ENCODE peak calls at places on chromosomes 5 and 9, in four cellular contexts. D is A549, X is IMR-90, K is K562. O is an unnamed sample.

GRCh38 chr5:126656397-126657007 is 55.8 kb downstream of the PHAX start:
- DNase-seq in D (peak; percentile 59), X (peak; percentile 57), K (peak; percentile 42), O (peak; percentile 41)

GRCh38 chr5:956941-957729 is 51.5 kb upstream of the NKD2 start:
- DNase-seq in D (peak; percentile 66), K (peak; percentile 48), X (peak; percentile 90), O (peak; percentile 77)

GRCh38 chr5:103469288-103470065 is 93.1 kb downstream of the NUDT12 start:
- DNase-seq in X (peak; percentile 47), K (no peak), D (no peak), O (no peak)

GRCh38 chr9:96449522-96449843 is 486 bp upstream of the HABP4 start:
- DNase-seq in K (no peak), D (no peak), X (no peak), O (no peak)

GRCh38 chr5:10301266-10301665 is 6.4 kb downstream of the CMBL start:
- DNase-seq in K (peak; percentile 66), X (no peak), D (no peak), O (no peak)

GRCh38 chr5:86768699-86769202 is 151.0 kb downstream of the COX7C start:
- DNase-seq in K (no peak), D (no peak), X (no peak), O (no peak)

GRCh38 chr9:73200694-73201432 is 49.2 kb downstream of the ANXA1 start:
- DNase-seq in X (peak; percentile 23), D (peak; percentile 44), K (no peak), O (peak; percentile 33)

GRCh38 chr9:18393340-18394130 is 80.4 kb upstream of the ADAMTSL1 start:
- DNase-seq in D (peak; percentile 88), X (peak; percentile 96), K (no peak), O (peak; percentile 1)

GRCh38 chr5:32170303-32171170 is 3.6 kb downstream of the GOLPH3 start:
- DNase-seq in X (peak; percentile 93), K (no peak), D (peak; percentile 20), O (no peak)

GRCh38 chr9:6216002-6216401 is 395 bp downstream of the IL33 start:
- DNase-seq in D (no peak), X (no peak), K (no peak), O (no peak)

GRCh38 chr9:20728493-20729220 is 44.6 kb downstream of the FOCAD start:
- DNase-seq in D (peak; percentile 6), X (peak; percentile 35), K (no peak), O (no peak)

GRCh38 chr9:108444400-108445358 is 411.1 kb downstream of the ACTL7B start:
- DNase-seq in D (peak; percentile 30), K (no peak), X (peak; percentile 96), O (peak; percentile 72)

GRCh38 chr9:106058460-106058859 is 364.1 kb downstream of the TMEM38B start:
- DNase-seq in X (no peak), D (no peak), K (no peak), O (no peak)

GRCh38 chr5:133967124-133967523 is 1.3 kb downstream of the C5orf15 start:
- DNase-seq in D (no peak), X (no peak), K (no peak), O (no peak)

GRCh38 chr9:27590636-27591035 is 17.4 kb upstream of the C9orf72 start:
- DNase-seq in D (no peak), X (peak; percentile 13), K (no peak), O (no peak)

GRCh38 chr5:68343421-68343826 is 127.9 kb downstream of the PIK3R1 start:
- DNase-seq in K (peak; percentile 45), X (peak; percentile 81), D (peak; percentile 38), O (no peak)

GRCh38 chr9:113446323-113446740 is 17.2 kb upstream of the RGS3 start:
- DNase-seq in K (peak; percentile 31), D (peak; percentile 52), X (peak; percentile 55), O (peak; percentile 47)

GRCh38 chr9:3441197-3441816 is 84.5 kb downstream of the RFX3 start:
- DNase-seq in X (peak; percentile 77), D (peak; percentile 74), K (peak; percentile 10), O (peak; percentile 54)

GRCh38 chr9:18548456-18548855 is 74.5 kb downstream of the ADAMTSL1 start:
- DNase-seq in D (no peak), K (no peak), X (no peak), O (no peak)

GRCh38 chr9:132006657-132007370 is 72.9 kb downstream of the MED27 start:
- DNase-seq in D (no peak), X (peak; percentile 72), K (no peak), O (no peak)

GRCh38 chr5:38453506-38453905 is 102.9 kb downstream of the LIFR start:
- DNase-seq in K (no peak), D (no peak), X (no peak), O (no peak)

GRCh38 chr9:4126184-4126865 is 173.5 kb downstream of the GLIS3 start:
- DNase-seq in D (peak; percentile 50), K (no peak), X (peak; percentile 80), O (no peak)

GRCh38 chr9:115373000-115373709 is 255.2 kb upstream of the TNC start:
- DNase-seq in K (no peak), D (peak; percentile 90), X (peak; percentile 98), O (peak; percentile 35)

GRCh38 chr9:114616684-114617520 is 5.8 kb downstream of the TMEM268 start:
- DNase-seq in D (no peak), K (peak; percentile 52), X (no peak), O (no peak)

GRCh38 chr9:117153021-117153420 is 261.8 kb downstream of the ASTN2 start:
- DNase-seq in D (no peak), K (no peak), X (peak; percentile 57), O (no peak)

GRCh38 chr9:129331772-129332512 is 153.9 kb upstream of the IER5L start:
- DNase-seq in D (no peak), X (no peak), K (no peak), O (no peak)

GRCh38 chr5:84379749-84380148 is 4.9 kb downstream of the EDIL3 start:
- DNase-seq in K (no peak), D (no peak), X (peak; percentile 56), O (no peak)

GRCh38 chr9:129270903-129271431 is 92.9 kb upstream of the IER5L start:
- DNase-seq in D (no peak), X (peak; percentile 44), K (no peak), O (no peak)

GRCh38 chr5:13994606-13995336 is 50.3 kb upstream of the DNAH5 start:
- DNase-seq in X (peak; percentile 94), D (no peak), K (no peak), O (no peak)

GRCh38 chr5:54959673-54960418 is 25.5 kb downstream of the ESM1 start:
- DNase-seq in D (no peak), K (peak; percentile 18), X (no peak), O (peak; percentile 5)

GRCh38 chr5:72160299-72160698 is 53.0 kb downstream of the MAP1B start:
- DNase-seq in K (no peak), D (no peak), X (peak; percentile 99), O (no peak)

GRCh38 chr5:72161951-72162350 is 54.7 kb downstream of the MAP1B start:
- DNase-seq in X (no peak), D (no peak), K (no peak), O (no peak)

GRCh38 chr5:72163349-72163983 is 56.2 kb downstream of the MAP1B start:
- DNase-seq in D (no peak), K (no peak), X (no peak), O (no peak)

GRCh38 chr5:72159501-72159911 is 52.2 kb downstream of the MAP1B start:
- DNase-seq in D (no peak), K (no peak), X (peak; percentile 73), O (no peak)

GRCh38 chr5:72160959-72161358 is 53.7 kb downstream of the MAP1B start:
- DNase-seq in K (no peak), X (peak; percentile 83), D (no peak), O (no peak)
- TF ChIP-seq MAZ in K (no peak), X (no peak), D (no peak), O (no peak)

GRCh38 chr5:97670447-97670846 is 487.4 kb upstream of the RIOK2 start:
- DNase-seq in D (no peak), K (no peak), X (no peak), O (no peak)
- TF ChIP-seq MAZ in D (no peak), K (no peak), X (no peak), O (no peak)

DNA sequence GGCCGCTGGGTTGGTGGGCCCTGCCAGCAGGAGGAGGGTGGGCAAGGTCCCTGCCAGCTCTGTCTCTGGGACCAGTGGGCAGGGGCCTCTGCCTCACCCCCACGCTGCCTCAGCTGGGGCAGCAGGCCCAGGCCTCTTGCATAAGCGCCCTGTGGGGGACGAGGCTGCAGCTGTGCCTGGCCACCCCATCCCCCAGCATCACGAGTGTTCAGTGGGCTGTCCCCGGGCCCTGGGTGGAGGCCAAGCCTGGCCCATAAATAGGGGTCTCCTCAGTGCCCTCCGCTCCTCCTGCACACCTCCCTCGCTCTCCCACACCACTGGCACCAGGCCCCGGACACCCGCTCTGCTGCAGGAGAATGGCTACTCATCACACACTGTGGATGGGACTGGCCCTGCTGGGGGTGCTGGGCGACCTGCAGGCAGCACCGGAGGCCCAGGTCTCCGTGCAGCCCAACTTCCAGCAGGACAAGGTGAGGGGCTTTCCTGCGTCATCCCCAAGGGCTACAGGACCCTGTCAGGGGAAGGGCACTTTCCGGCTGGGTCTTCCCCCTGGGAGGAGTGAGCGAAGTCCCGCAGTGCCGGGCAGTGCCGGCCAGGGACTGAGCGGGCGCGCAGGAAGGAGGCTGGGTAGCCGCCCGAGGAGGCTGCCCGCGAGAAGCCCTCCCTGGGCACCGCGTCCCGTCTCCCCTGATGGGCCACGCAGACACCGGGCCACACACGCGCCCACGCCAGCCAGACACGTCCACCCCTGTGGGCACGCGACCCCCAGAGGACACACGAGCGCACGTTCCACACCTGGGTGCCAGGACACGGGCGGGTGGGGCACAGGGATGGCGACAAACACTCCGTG is at the start of gene PTGDS:
- DNase-seq in K (no peak), X (peak; percentile 13), D (no peak), O (no peak)
- TF ChIP-seq MAZ in K (no peak), X (no peak), D (no peak), O (no peak)

GRCh38 chr5:77230727-77231469 is 20.4 kb downstream of the PDE8B start:
- DNase-seq in D (peak; percentile 39), X (peak; percentile 28), K (peak; percentile 21), O (no peak)
- TF ChIP-seq MAZ in D (no peak), X (no peak), K (no peak), O (no peak)

O was measured in HepG2.